ENCODE peak calls at places on chromosomes 2 and 18, in six cellular contexts. P, Q, L, X, W and U are unnamed samples.

GRCh38 chr2:160493227-160494028 is at the start of gene RBMS1:
- DNase-seq in X (peak), L (peak), Q (peak), W (peak), P (peak), U (peak)

GRCh38 chr2:30366199-30366691 is 80.8 kb upstream of the LCLAT1 start:
- DNase-seq in L (peak), X (peak), W (no peak), Q (no peak), P (no peak), U (no peak)

GRCh38 chr2:150410809-150411208 is 76.7 kb downstream of the RND3 start:
- DNase-seq in X (peak), P (peak), Q (no peak), W (no peak), L (peak), U (peak)

GRCh38 chr2:157572725-157573124 is 55.9 kb downstream of the ACVR1C start:
- DNase-seq in W (no peak), P (no peak), L (no peak), Q (no peak), X (no peak), U (no peak)

GRCh38 chr2:12819098-12819465 is 102.3 kb downstream of the TRIB2 start:
- DNase-seq in P (no peak), Q (peak), L (peak), X (peak), W (no peak), U (no peak)

GRCh38 chr18:13562494-13563029 is 163.8 kb downstream of the FAM210A start:
- DNase-seq in X (no peak), L (no peak), W (no peak), P (no peak), Q (peak), U (no peak)

GRCh38 chr2:159209341-159210306 is 76.9 kb downstream of the WDSUB1 start:
- DNase-seq in L (no peak), W (no peak), Q (no peak), P (no peak), X (no peak), U (no peak)

GRCh38 chr2:182426082-182426914 is 538 bp downstream of the PDE1A start:
- DNase-seq in Q (no peak), X (peak), L (peak), P (no peak), W (no peak), U (no peak)

GRCh38 chr2:71082402-71083252 is 14.2 kb downstream of the NAGK start:
- DNase-seq in X (no peak), L (no peak), P (no peak), W (no peak), Q (no peak), U (no peak)

GRCh38 chr2:156319811-156320490 is 12.6 kb downstream of the NR4A2 start:
- DNase-seq in X (peak), L (peak), W (peak), Q (peak), P (peak), U (peak)

GRCh38 chr2:58762176-58762781 is 521.2 kb upstream of the FANCL start:
- DNase-seq in X (peak), Q (peak), W (peak), L (peak), P (peak), U (peak)

GRCh38 chr18:32424696-32425095 is 46.0 kb downstream of the GAREM1 start:
- DNase-seq in X (peak), P (no peak), Q (no peak), W (no peak), L (no peak), U (no peak)

GRCh38 chr2:17573085-17573805 is 32.7 kb downstream of the VSNL1 start:
- DNase-seq in X (peak), W (no peak), Q (no peak), L (no peak), P (no peak), U (no peak)

GRCh38 chr2:15734871-15735737 is 143.4 kb downstream of the DDX1 start:
- DNase-seq in W (no peak), L (no peak), P (peak), Q (no peak), X (peak), U (no peak)

GRCh38 chr2:75801234-75801982 is 90.7 kb upstream of the GCFC2 start:
- DNase-seq in P (no peak), L (no peak), X (no peak), Q (no peak), W (no peak), U (no peak)

GRCh38 chr2:157971702-157972101 is 95.6 kb upstream of the ACVR1 start:
- DNase-seq in L (no peak), X (no peak), P (no peak), Q (no peak), W (no peak), U (no peak)

GRCh38 chr18:27860701-27861107 is 316.2 kb downstream of the CDH2 start:
- DNase-seq in P (no peak), L (peak), Q (no peak), W (no peak), X (peak), U (no peak)

GRCh38 chr2:96875498-96876035 is 5.7 kb upstream of the SEMA4C start:
- DNase-seq in Q (no peak), L (no peak), W (no peak), X (no peak), P (no peak), U (no peak)

GRCh38 chr2:33467413-33467812 is 9.0 kb upstream of the RASGRP3 start:
- DNase-seq in P (no peak), W (no peak), L (no peak), X (no peak), Q (no peak), U (no peak)

GRCh38 chr2:234444242-234444641 is 52.6 kb downstream of the ARL4C start:
- DNase-seq in P (no peak), L (peak), X (peak), Q (no peak), W (no peak), U (no peak)

GRCh38 chr2:160336091-160336490 is 136.0 kb upstream of the ITGB6 start:
- DNase-seq in P (no peak), Q (no peak), L (peak), X (peak), W (no peak), U (no peak)

GRCh38 chr18:33034941-33035340 is 262.1 kb upstream of the KLHL14 start:
- DNase-seq in Q (no peak), W (no peak), P (no peak), L (peak), X (peak), U (no peak)

GRCh38 chr2:109471656-109472055 is 142.1 kb downstream of the SEPTIN10 start:
- DNase-seq in P (no peak), L (no peak), X (no peak), Q (no peak), W (no peak), U (no peak)

GRCh38 chr18:75173125-75173432 is 35.9 kb downstream of the PTGR3 start:
- DNase-seq in Q (no peak), W (no peak), P (no peak), L (peak), X (no peak), U (no peak)

GRCh38 chr2:104595576-104595975 is 258.3 kb upstream of the POU3F3 start:
- DNase-seq in W (no peak), Q (no peak), X (no peak), L (no peak), P (no peak), U (no peak)

GRCh38 chr2:234292205-234292954 is 204.5 kb downstream of the ARL4C start:
- DNase-seq in X (no peak), Q (no peak), L (no peak), P (no peak), W (no peak), U (no peak)

GRCh38 chr2:142130111-142131015 is 453 bp downstream of the LRP1B start:
- DNase-seq in Q (peak), P (peak), L (peak), W (peak), X (peak), U (peak)

GRCh38 chr2:149383340-149383739 is 53.0 kb downstream of the LYPD6 start:
- DNase-seq in X (peak), L (peak), W (no peak), Q (no peak), P (no peak), U (no peak)

GRCh38 chr18:41036346-41036745 is 918.7 kb upstream of the PIK3C3 start:
- DNase-seq in X (no peak), W (no peak), L (no peak), P (no peak), Q (no peak), U (no peak)

GRCh38 chr2:98823196-98824166 is 92.5 kb upstream of the MGAT4A start:
- DNase-seq in P (no peak), X (no peak), L (no peak), W (no peak), Q (no peak), U (no peak)

GRCh38 chr2:16252251-16252650 is 311.9 kb downstream of the MYCN start:
- DNase-seq in Q (peak), P (no peak), L (no peak), X (no peak), W (peak), U (no peak)

GRCh38 chr2:23993736-23994269 is 16.1 kb upstream of the MFSD2B start:
- DNase-seq in P (no peak), W (no peak), Q (no peak), L (no peak), X (no peak), U (no peak)

GRCh38 chr2:46029332-46029811 is 267.8 kb upstream of the EPAS1 start:
- DNase-seq in W (no peak), X (peak), P (no peak), Q (no peak), L (peak), U (no peak)

DNA sequence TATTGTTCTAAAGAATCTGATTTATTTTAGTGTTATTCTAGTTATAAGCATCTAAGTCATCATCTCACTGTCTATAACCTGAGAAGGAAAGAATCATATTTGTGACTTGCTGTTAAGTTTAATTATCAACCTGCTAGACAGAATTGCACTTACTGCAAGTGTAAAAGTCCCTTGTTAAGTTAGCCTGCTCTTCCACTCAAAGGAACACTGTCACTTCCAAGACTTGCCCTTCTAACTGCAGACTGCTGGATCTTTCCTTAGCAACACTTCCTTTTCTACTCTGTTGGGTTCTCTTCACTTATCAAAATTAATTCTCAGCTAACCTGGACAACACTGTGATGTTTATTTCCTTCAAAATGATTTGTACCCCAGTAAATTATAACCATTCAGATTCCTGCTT is 323.2 kb upstream of the TFPI start:
- DNase-seq in W (no peak), L (no peak), Q (no peak), P (no peak), X (no peak), U (no peak)
- H3K14ac ChIP-seq in W (no peak), L (no peak), Q (no peak), P (no peak), X (no peak), U (no peak)

GRCh38 chr2:241320394-241320793 is 4.7 kb downstream of the SEPTIN2 start:
- DNase-seq in W (peak), X (no peak), L (no peak), P (no peak), Q (no peak), U (no peak)

GRCh38 chr2:241323777-241324176 is 8.1 kb downstream of the SEPTIN2 start:
- DNase-seq in Q (no peak), P (no peak), L (no peak), W (no peak), X (no peak), U (no peak)

GRCh38 chr2:241317391-241317790 is 1.7 kb downstream of the SEPTIN2 start:
- DNase-seq in P (no peak), W (no peak), X (no peak), Q (no peak), L (no peak), U (no peak)

GRCh38 chr2:241321911-241322310 is 6.2 kb downstream of the SEPTIN2 start:
- DNase-seq in Q (no peak), X (no peak), W (no peak), L (no peak), P (no peak), U (no peak)

DNA sequence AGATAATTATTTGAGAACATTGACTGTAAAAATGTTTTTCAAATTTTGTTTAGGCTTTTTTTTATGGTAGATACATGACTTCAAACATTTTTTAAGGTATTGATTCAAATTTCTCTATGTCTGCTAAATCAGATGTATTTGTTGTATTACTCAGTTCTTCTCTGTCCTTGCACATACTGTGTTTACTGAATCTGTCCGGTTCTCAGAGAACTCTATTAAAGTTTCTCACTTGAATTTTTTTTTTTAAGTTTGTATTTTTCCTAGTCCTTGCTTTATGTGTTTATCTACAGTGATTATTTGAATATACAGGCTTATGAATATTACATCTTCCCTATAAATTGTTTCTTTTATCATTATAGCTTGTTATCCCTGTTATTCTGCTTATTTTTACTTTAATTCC is 5.3 kb downstream of the SEPTIN2 start:
- DNase-seq in L (no peak), P (no peak), Q (no peak), X (no peak), W (no peak), U (no peak)
- H2BK120ac ChIP-seq in L (no peak), P (no peak), Q (no peak), X (no peak), W (no peak), U (no peak)

DNA sequence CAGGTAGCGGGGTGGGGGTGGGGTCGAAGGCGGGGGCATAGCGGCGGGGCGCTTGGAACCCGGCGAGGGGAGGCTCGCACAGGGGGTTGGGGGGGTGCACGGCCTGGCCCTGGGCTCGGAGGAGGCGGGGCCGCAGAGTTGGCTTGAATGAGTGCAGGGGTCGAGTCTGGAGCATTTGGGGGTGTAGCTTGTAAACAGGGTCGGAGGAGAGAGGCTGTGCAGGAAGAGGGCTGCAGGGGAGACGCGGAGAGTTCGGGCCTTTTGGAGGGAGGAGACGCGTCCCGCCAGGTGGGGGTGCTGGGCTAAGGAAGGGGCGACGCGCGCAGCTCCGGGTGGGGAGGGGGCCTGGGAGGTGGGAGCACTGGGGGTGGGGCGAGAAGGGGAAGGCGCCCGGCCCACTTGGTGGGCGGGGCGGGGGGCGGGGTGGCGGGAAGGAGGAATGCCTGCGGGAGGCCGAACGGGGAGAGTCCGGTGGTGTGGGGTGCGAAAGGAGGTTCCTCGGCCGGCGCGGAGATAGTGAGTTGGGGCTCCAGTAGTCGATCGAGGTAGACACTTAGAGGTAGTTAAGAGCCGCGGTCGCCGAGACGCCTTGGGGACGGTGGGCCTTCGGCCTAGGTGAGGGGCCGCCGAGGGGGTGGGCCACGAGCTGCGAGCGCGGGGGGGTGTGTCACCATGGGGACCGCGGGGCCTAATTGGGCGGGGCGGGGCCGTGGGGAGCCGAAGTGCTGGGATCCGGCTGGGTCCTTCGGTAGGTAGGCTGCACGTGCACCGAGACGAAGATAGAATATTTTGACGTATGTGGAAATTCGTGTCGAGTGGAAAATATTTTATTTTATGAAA is 766 bp downstream of the MSH6 start:
- DNase-seq in P (peak), L (peak), W (peak), Q (peak), X (peak), U (peak)
- H4K8ac ChIP-seq in P (no peak), L (no peak), W (peak), Q (peak), X (peak), U (peak)

GRCh38 chr2:28824207-28824606 is 13.6 kb downstream of the SPDYA start:
- DNase-seq in W (no peak), P (no peak), L (no peak), Q (no peak), X (no peak), U (no peak)
- H3K14ac ChIP-seq in W (no peak), P (no peak), L (no peak), Q (no peak), X (no peak), U (no peak)

GRCh38 chr2:215615829-215616226 is 180.0 kb upstream of the FN1 start:
- DNase-seq in X (no peak), L (no peak), Q (no peak), W (no peak), P (no peak), U (no peak)
- H2BK120ac ChIP-seq in X (no peak), L (peak), Q (peak), W (no peak), P (no peak), U (no peak)